ENCODE peak calls at places on chromosomes 11 and 22, in eight cellular contexts. One of them, this sample, is unnamed.

GRCh38 chr11:121249039-121249663 is 43.4 kb upstream of the SC5D start:
- DNase-seq in HepG2: peak
- DNase-seq in psoas muscle: no peak
- DNase-seq in A549: peak
- DNase-seq in HFF-Myc: no peak
- DNase-seq in K562: peak
- DNase-seq in lower leg skin: no peak
- DNase-seq in testis: no peak
- DNase-seq in this sample: no peak

GRCh38 chr11:78615724-78616123 is 41.1 kb upstream of the NARS2 start:
- DNase-seq in HepG2: peak
- DNase-seq in psoas muscle: no peak
- DNase-seq in A549: no peak
- DNase-seq in HFF-Myc: no peak
- DNase-seq in K562: no peak
- DNase-seq in lower leg skin: no peak
- DNase-seq in testis: no peak
- DNase-seq in this sample: no peak

GRCh38 chr11:45730014-45730413 is 64.6 kb upstream of the CHST1 start:
- DNase-seq in HepG2: no peak
- DNase-seq in psoas muscle: no peak
- DNase-seq in A549: no peak
- DNase-seq in HFF-Myc: no peak
- DNase-seq in K562: no peak
- DNase-seq in lower leg skin: no peak
- DNase-seq in testis: no peak
- DNase-seq in this sample: no peak

GRCh38 chr11:130999992-131000770 is 83.9 kb upstream of the SNX19 start:
- DNase-seq in HepG2: peak
- DNase-seq in psoas muscle: no peak
- DNase-seq in A549: peak
- DNase-seq in HFF-Myc: peak
- DNase-seq in K562: no peak
- DNase-seq in lower leg skin: no peak
- DNase-seq in testis: no peak
- DNase-seq in this sample: peak

GRCh38 chr11:37710031-37710430 is 1112.0 kb upstream of the RAG2 start:
- DNase-seq in HepG2: no peak
- DNase-seq in psoas muscle: no peak
- DNase-seq in A549: no peak
- DNase-seq in HFF-Myc: no peak
- DNase-seq in K562: no peak
- DNase-seq in lower leg skin: no peak
- DNase-seq in testis: no peak
- DNase-seq in this sample: peak

GRCh38 chr11:70824590-70825300 is 426.4 kb downstream of the CTTN start:
- DNase-seq in HepG2: no peak
- DNase-seq in psoas muscle: no peak
- DNase-seq in A549: no peak
- DNase-seq in HFF-Myc: no peak
- DNase-seq in K562: no peak
- DNase-seq in lower leg skin: no peak
- DNase-seq in testis: peak
- DNase-seq in this sample: no peak

GRCh38 chr11:2715716-2716350 is 16.0 kb upstream of the KCNQ1OT1 start:
- DNase-seq in HepG2: no peak
- DNase-seq in psoas muscle: peak
- DNase-seq in A549: no peak
- DNase-seq in HFF-Myc: no peak
- DNase-seq in K562: no peak
- DNase-seq in lower leg skin: no peak
- DNase-seq in testis: no peak
- DNase-seq in this sample: no peak

GRCh38 chr11:44065851-44066731 is at the start of gene ACCS:
- DNase-seq in HepG2: peak
- DNase-seq in psoas muscle: peak
- DNase-seq in A549: peak
- DNase-seq in HFF-Myc: peak
- DNase-seq in K562: peak
- DNase-seq in lower leg skin: peak
- DNase-seq in testis: peak
- DNase-seq in this sample: peak

GRCh38 chr11:77801477-77801876 is 19.0 kb downstream of the RSF1 start:
- DNase-seq in HepG2: peak
- DNase-seq in psoas muscle: no peak
- DNase-seq in A549: no peak
- DNase-seq in HFF-Myc: no peak
- DNase-seq in K562: no peak
- DNase-seq in lower leg skin: no peak
- DNase-seq in testis: no peak
- DNase-seq in this sample: no peak

GRCh38 chr11:76524461-76524860 is 79.6 kb downstream of the EMSY start:
- DNase-seq in HepG2: peak
- DNase-seq in psoas muscle: no peak
- DNase-seq in A549: no peak
- DNase-seq in HFF-Myc: no peak
- DNase-seq in K562: no peak
- DNase-seq in lower leg skin: no peak
- DNase-seq in testis: no peak
- DNase-seq in this sample: no peak

GRCh38 chr22:46737105-46737975 is 712 bp downstream of the CERK start:
- DNase-seq in HepG2: no peak
- DNase-seq in psoas muscle: peak
- DNase-seq in A549: no peak
- DNase-seq in HFF-Myc: no peak
- DNase-seq in K562: peak
- DNase-seq in lower leg skin: no peak
- DNase-seq in testis: peak
- DNase-seq in this sample: no peak

GRCh38 chr11:75469785-75470405 is 36.9 kb upstream of the KLHL35 start:
- DNase-seq in HepG2: no peak
- DNase-seq in psoas muscle: no peak
- DNase-seq in A549: no peak
- DNase-seq in HFF-Myc: no peak
- DNase-seq in K562: no peak
- DNase-seq in lower leg skin: no peak
- DNase-seq in testis: no peak
- DNase-seq in this sample: no peak

GRCh38 chr11:110219011-110219785 is 77.2 kb downstream of the RDX start:
- DNase-seq in HepG2: no peak
- DNase-seq in psoas muscle: no peak
- DNase-seq in A549: no peak
- DNase-seq in HFF-Myc: no peak
- DNase-seq in K562: no peak
- DNase-seq in lower leg skin: no peak
- DNase-seq in testis: no peak
- DNase-seq in this sample: no peak

GRCh38 chr11:2777871-2778629 is 78.3 kb upstream of the KCNQ1OT1 start:
- DNase-seq in HepG2: no peak
- DNase-seq in psoas muscle: peak
- DNase-seq in A549: no peak
- DNase-seq in HFF-Myc: no peak
- DNase-seq in K562: peak
- DNase-seq in lower leg skin: peak
- DNase-seq in testis: peak
- DNase-seq in this sample: no peak

GRCh38 chr11:68403424-68403823 is 57.1 kb upstream of the PPP6R3 start:
- DNase-seq in HepG2: no peak
- DNase-seq in psoas muscle: no peak
- DNase-seq in A549: no peak
- DNase-seq in HFF-Myc: no peak
- DNase-seq in K562: no peak
- DNase-seq in lower leg skin: no peak
- DNase-seq in testis: no peak
- DNase-seq in this sample: no peak

GRCh38 chr22:50309601-50309991 is 2.1 kb upstream of the PLXNB2 start:
- DNase-seq in HepG2: no peak
- DNase-seq in psoas muscle: no peak
- DNase-seq in A549: no peak
- DNase-seq in HFF-Myc: no peak
- DNase-seq in K562: no peak
- DNase-seq in lower leg skin: no peak
- DNase-seq in testis: no peak
- DNase-seq in this sample: no peak

GRCh38 chr11:65503923-65504670 is 5.3 kb downstream of the MALAT1 start:
- DNase-seq in HepG2: no peak
- DNase-seq in psoas muscle: no peak
- DNase-seq in A549: peak
- DNase-seq in HFF-Myc: peak
- DNase-seq in K562: no peak
- DNase-seq in lower leg skin: no peak
- DNase-seq in testis: no peak
- DNase-seq in this sample: no peak

DNA sequence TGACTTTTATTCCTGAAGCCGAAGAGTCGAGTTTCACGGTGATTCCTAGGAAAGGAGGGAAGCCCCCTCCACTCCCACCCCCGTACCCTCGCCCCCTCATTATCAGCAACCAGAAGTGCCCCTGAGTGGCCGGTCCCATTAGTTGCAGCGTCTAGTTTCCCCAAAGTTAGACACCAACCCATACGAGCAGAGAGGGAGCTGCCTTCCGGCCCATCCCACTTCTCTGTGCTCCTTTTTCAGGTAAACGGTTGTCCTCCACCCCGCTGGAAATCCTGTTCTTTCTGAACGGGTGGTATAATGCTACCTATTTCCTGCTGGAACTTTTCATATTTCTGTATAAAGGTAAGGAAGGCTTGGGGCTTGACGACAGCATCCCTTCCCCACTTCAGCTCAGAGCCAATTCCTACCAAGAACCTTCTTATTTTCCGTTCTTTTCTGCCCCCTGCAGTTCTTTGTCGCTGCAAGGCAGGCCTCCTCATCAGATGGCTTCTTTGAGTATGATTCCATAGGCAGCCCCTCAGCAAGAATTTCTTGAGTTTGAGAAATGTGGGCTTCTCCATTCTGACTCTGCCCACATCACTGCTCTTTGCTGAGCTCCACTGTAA is 706 bp downstream of the TMEM216 start:
- DNase-seq in HepG2: no peak
- DNase-seq in psoas muscle: no peak
- DNase-seq in A549: peak
- DNase-seq in HFF-Myc: no peak
- DNase-seq in K562: no peak
- DNase-seq in lower leg skin: no peak
- DNase-seq in testis: peak
- DNase-seq in this sample: no peak
- TF ChIP-seq CTCF in HepG2: peak
- TF ChIP-seq CTCF in psoas muscle: no peak
- TF ChIP-seq CTCF in A549: peak
- TF ChIP-seq CTCF in HFF-Myc: peak
- TF ChIP-seq CTCF in K562: peak
- TF ChIP-seq CTCF in lower leg skin: no peak
- TF ChIP-seq CTCF in testis: no peak
- TF ChIP-seq CTCF in this sample: peak

DNA sequence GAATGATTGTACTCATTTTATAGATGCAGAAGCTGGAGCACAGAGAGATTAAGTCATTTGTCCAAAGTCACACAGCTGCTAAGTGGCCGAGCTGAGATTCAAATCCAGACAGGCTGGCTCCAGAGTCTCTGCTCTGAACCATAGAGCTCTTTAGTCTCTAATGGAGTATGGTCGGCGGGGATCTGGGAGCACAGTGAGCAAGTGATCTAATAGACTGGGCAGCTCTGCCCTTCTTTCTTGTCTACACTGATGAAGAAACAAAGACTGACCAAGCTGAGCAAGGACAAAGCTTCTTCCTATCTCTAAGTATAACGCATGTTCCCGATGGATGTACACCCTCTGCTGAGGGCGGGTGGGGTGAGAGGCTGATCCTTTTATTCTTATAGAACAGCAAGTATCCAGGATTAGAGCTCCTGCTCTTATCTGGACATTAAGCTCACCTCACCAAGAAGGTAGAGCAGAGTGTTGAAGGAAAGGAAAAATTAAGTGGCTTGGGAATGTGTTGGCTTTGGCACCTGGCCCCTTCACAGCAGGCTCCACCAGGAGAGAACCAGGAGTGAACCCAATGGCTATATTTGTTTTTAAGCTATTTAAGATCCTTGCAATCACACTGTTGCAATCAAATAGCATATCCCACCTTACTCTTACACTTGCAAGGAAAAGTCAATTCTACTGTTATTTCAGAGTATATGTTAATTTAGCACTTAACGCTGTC is 68.7 kb downstream of the ETS1 start:
- DNase-seq in HepG2: no peak
- DNase-seq in psoas muscle: no peak
- DNase-seq in A549: no peak
- DNase-seq in HFF-Myc: no peak
- DNase-seq in K562: no peak
- DNase-seq in lower leg skin: no peak
- DNase-seq in testis: no peak
- DNase-seq in this sample: no peak
- H3K4me3 ChIP-seq in HepG2: no peak
- H3K4me3 ChIP-seq in psoas muscle: peak
- H3K4me3 ChIP-seq in A549: peak
- H3K4me3 ChIP-seq in HFF-Myc: peak
- H3K4me3 ChIP-seq in K562: no peak
- H3K4me3 ChIP-seq in lower leg skin: no peak
- H3K4me3 ChIP-seq in testis: no peak
- H3K4me3 ChIP-seq in this sample: peak

GRCh38 chr11:62245271-62245753 is 3.3 kb downstream of the SCGB1D2 start:
- DNase-seq in HepG2: peak
- DNase-seq in psoas muscle: no peak
- DNase-seq in A549: peak
- DNase-seq in HFF-Myc: no peak
- DNase-seq in K562: peak
- DNase-seq in lower leg skin: no peak
- DNase-seq in testis: peak
- DNase-seq in this sample: no peak
- TF ChIP-seq CTCF in HepG2: peak
- TF ChIP-seq CTCF in psoas muscle: no peak
- TF ChIP-seq CTCF in A549: peak
- TF ChIP-seq CTCF in HFF-Myc: peak
- TF ChIP-seq CTCF in K562: peak
- TF ChIP-seq CTCF in lower leg skin: no peak
- TF ChIP-seq CTCF in testis: no peak
- TF ChIP-seq CTCF in this sample: no peak

GRCh38 chr22:36467042-36467810 is 14.2 kb downstream of the TXN2 start:
- DNase-seq in HepG2: no peak
- DNase-seq in psoas muscle: peak
- DNase-seq in A549: no peak
- DNase-seq in HFF-Myc: no peak
- DNase-seq in K562: no peak
- DNase-seq in lower leg skin: no peak
- DNase-seq in testis: no peak
- DNase-seq in this sample: no peak

GRCh38 chr22:36466258-36466657 is 15.2 kb downstream of the TXN2 start:
- DNase-seq in HepG2: no peak
- DNase-seq in psoas muscle: no peak
- DNase-seq in A549: no peak
- DNase-seq in HFF-Myc: no peak
- DNase-seq in K562: no peak
- DNase-seq in lower leg skin: no peak
- DNase-seq in testis: no peak
- DNase-seq in this sample: no peak

GRCh38 chr22:36470162-36470993 is 11.1 kb downstream of the TXN2 start:
- DNase-seq in HepG2: peak
- DNase-seq in psoas muscle: peak
- DNase-seq in A549: peak
- DNase-seq in HFF-Myc: peak
- DNase-seq in K562: peak
- DNase-seq in lower leg skin: peak
- DNase-seq in testis: peak
- DNase-seq in this sample: no peak

GRCh38 chr22:36469094-36469710 is 12.2 kb downstream of the TXN2 start:
- DNase-seq in HepG2: no peak
- DNase-seq in psoas muscle: no peak
- DNase-seq in A549: no peak
- DNase-seq in HFF-Myc: no peak
- DNase-seq in K562: no peak
- DNase-seq in lower leg skin: no peak
- DNase-seq in testis: no peak
- DNase-seq in this sample: no peak

GRCh38 chr22:36467946-36468345 is 13.5 kb downstream of the TXN2 start:
- DNase-seq in HepG2: no peak
- DNase-seq in psoas muscle: peak
- DNase-seq in A549: peak
- DNase-seq in HFF-Myc: peak
- DNase-seq in K562: peak
- DNase-seq in lower leg skin: no peak
- DNase-seq in testis: no peak
- DNase-seq in this sample: peak
- H3K4me3 ChIP-seq in HepG2: no peak
- H3K4me3 ChIP-seq in psoas muscle: no peak
- H3K4me3 ChIP-seq in A549: no peak
- H3K4me3 ChIP-seq in HFF-Myc: peak
- H3K4me3 ChIP-seq in K562: no peak
- H3K4me3 ChIP-seq in lower leg skin: no peak
- H3K4me3 ChIP-seq in testis: no peak
- H3K4me3 ChIP-seq in this sample: no peak